ENCODE peak calls at places on chromosomes 5 and 9, in six cellular contexts. One of them, this sample, is unnamed.

GRCh38 chr9:134367796-134368490 is 41.7 kb downstream of the RXRA start:
- DNase-seq in mesendoderm: no peak
- DNase-seq in AG10803: no peak
- DNase-seq in OCI-LY7: no peak
- DNase-seq in right cardiac atrium: no peak
- DNase-seq in CD8-positive, alpha-beta T cell: no peak
- DNase-seq in this sample: no peak

GRCh38 chr5:36346891-36347290 is 45.2 kb upstream of the RANBP3L start:
- DNase-seq in right cardiac atrium: no peak
- DNase-seq in OCI-LY7: no peak
- DNase-seq in CD8-positive, alpha-beta T cell: no peak
- DNase-seq in AG10803: no peak
- DNase-seq in mesendoderm: no peak
- DNase-seq in this sample: no peak

GRCh38 chr9:81777514-81777913 is 88.2 kb upstream of the TLE1 start:
- DNase-seq in AG10803: no peak
- DNase-seq in right cardiac atrium: no peak
- DNase-seq in OCI-LY7: no peak
- DNase-seq in CD8-positive, alpha-beta T cell: no peak
- DNase-seq in mesendoderm: no peak
- DNase-seq in this sample: no peak

GRCh38 chr9:41229408-41230401 is 40.6 kb upstream of the ZNG1F start:
- DNase-seq in CD8-positive, alpha-beta T cell: peak
- DNase-seq in AG10803: peak
- DNase-seq in mesendoderm: peak
- DNase-seq in OCI-LY7: peak
- DNase-seq in right cardiac atrium: peak
- DNase-seq in this sample: no peak

GRCh38 chr9:125942111-125942510 is 194.9 kb downstream of the PBX3 start:
- DNase-seq in AG10803: no peak
- DNase-seq in CD8-positive, alpha-beta T cell: no peak
- DNase-seq in right cardiac atrium: no peak
- DNase-seq in OCI-LY7: no peak
- DNase-seq in mesendoderm: no peak
- DNase-seq in this sample: no peak

GRCh38 chr9:109349431-109349846 is 28.6 kb upstream of the EPB41L4B start:
- DNase-seq in mesendoderm: no peak
- DNase-seq in OCI-LY7: no peak
- DNase-seq in CD8-positive, alpha-beta T cell: no peak
- DNase-seq in right cardiac atrium: no peak
- DNase-seq in AG10803: peak
- DNase-seq in this sample: no peak

GRCh38 chr9:104682642-104683041 is 11.7 kb upstream of the OR13D1 start:
- DNase-seq in mesendoderm: peak
- DNase-seq in CD8-positive, alpha-beta T cell: no peak
- DNase-seq in AG10803: peak
- DNase-seq in right cardiac atrium: no peak
- DNase-seq in OCI-LY7: peak
- DNase-seq in this sample: peak

GRCh38 chr9:122053546-122053945 is 39.6 kb downstream of the TTLL11 start:
- DNase-seq in mesendoderm: no peak
- DNase-seq in OCI-LY7: no peak
- DNase-seq in right cardiac atrium: no peak
- DNase-seq in AG10803: peak
- DNase-seq in CD8-positive, alpha-beta T cell: no peak
- DNase-seq in this sample: no peak

GRCh38 chr5:1293416-1293996 is 1.4 kb downstream of the TERT start:
- DNase-seq in right cardiac atrium: peak
- DNase-seq in CD8-positive, alpha-beta T cell: no peak
- DNase-seq in mesendoderm: no peak
- DNase-seq in OCI-LY7: peak
- DNase-seq in AG10803: no peak
- DNase-seq in this sample: no peak

GRCh38 chr5:168685566-168685965 is 106.4 kb upstream of the PANK3 start:
- DNase-seq in mesendoderm: no peak
- DNase-seq in AG10803: no peak
- DNase-seq in right cardiac atrium: no peak
- DNase-seq in OCI-LY7: no peak
- DNase-seq in CD8-positive, alpha-beta T cell: no peak
- DNase-seq in this sample: no peak

GRCh38 chr5:140996055-140996454 is 29.8 kb downstream of the PCDHAC2 start:
- DNase-seq in mesendoderm: no peak
- DNase-seq in OCI-LY7: no peak
- DNase-seq in AG10803: no peak
- DNase-seq in right cardiac atrium: no peak
- DNase-seq in CD8-positive, alpha-beta T cell: no peak
- DNase-seq in this sample: no peak

GRCh38 chr5:32298056-32298420 is 14.7 kb downstream of the MTMR12 start:
- DNase-seq in AG10803: no peak
- DNase-seq in OCI-LY7: no peak
- DNase-seq in mesendoderm: no peak
- DNase-seq in right cardiac atrium: no peak
- DNase-seq in CD8-positive, alpha-beta T cell: no peak
- DNase-seq in this sample: no peak

GRCh38 chr5:75509956-75510355 is 1.5 kb downstream of the CERT1 start:
- DNase-seq in AG10803: peak
- DNase-seq in CD8-positive, alpha-beta T cell: no peak
- DNase-seq in right cardiac atrium: no peak
- DNase-seq in OCI-LY7: no peak
- DNase-seq in mesendoderm: no peak
- DNase-seq in this sample: no peak

GRCh38 chr5:168529361-168530234 is 493 bp downstream of the FBLL1 start:
- DNase-seq in CD8-positive, alpha-beta T cell: no peak
- DNase-seq in mesendoderm: peak
- DNase-seq in right cardiac atrium: peak
- DNase-seq in OCI-LY7: no peak
- DNase-seq in AG10803: no peak
- DNase-seq in this sample: no peak

GRCh38 chr5:74810915-74811314 is 43.9 kb downstream of the NSA2 start:
- DNase-seq in CD8-positive, alpha-beta T cell: no peak
- DNase-seq in mesendoderm: no peak
- DNase-seq in OCI-LY7: no peak
- DNase-seq in right cardiac atrium: no peak
- DNase-seq in AG10803: no peak
- DNase-seq in this sample: no peak

GRCh38 chr9:108722396-108722795 is 133.4 kb downstream of the ACTL7B start:
- DNase-seq in AG10803: peak
- DNase-seq in right cardiac atrium: no peak
- DNase-seq in OCI-LY7: no peak
- DNase-seq in mesendoderm: no peak
- DNase-seq in CD8-positive, alpha-beta T cell: no peak
- DNase-seq in this sample: no peak

GRCh38 chr9:71384343-71384742 is 262.9 kb upstream of the TRPM3 start:
- DNase-seq in right cardiac atrium: no peak
- DNase-seq in OCI-LY7: no peak
- DNase-seq in AG10803: no peak
- DNase-seq in mesendoderm: no peak
- DNase-seq in CD8-positive, alpha-beta T cell: no peak
- DNase-seq in this sample: no peak

GRCh38 chr9:73141282-73141681 is 10.4 kb upstream of the ANXA1 start:
- DNase-seq in mesendoderm: no peak
- DNase-seq in CD8-positive, alpha-beta T cell: no peak
- DNase-seq in right cardiac atrium: no peak
- DNase-seq in OCI-LY7: no peak
- DNase-seq in AG10803: peak
- DNase-seq in this sample: no peak

GRCh38 chr9:69599232-69599971 is 72.8 kb downstream of the APBA1 start:
- DNase-seq in mesendoderm: peak
- DNase-seq in right cardiac atrium: no peak
- DNase-seq in CD8-positive, alpha-beta T cell: no peak
- DNase-seq in OCI-LY7: no peak
- DNase-seq in AG10803: peak
- DNase-seq in this sample: no peak

GRCh38 chr9:112864982-112865381 is 25.7 kb downstream of the SLC46A2 start:
- DNase-seq in right cardiac atrium: no peak
- DNase-seq in mesendoderm: no peak
- DNase-seq in OCI-LY7: no peak
- DNase-seq in AG10803: no peak
- DNase-seq in CD8-positive, alpha-beta T cell: no peak
- DNase-seq in this sample: no peak

GRCh38 chr9:3931996-3932906 is 367.6 kb downstream of the GLIS3 start:
- DNase-seq in right cardiac atrium: no peak
- DNase-seq in mesendoderm: no peak
- DNase-seq in AG10803: peak
- DNase-seq in OCI-LY7: no peak
- DNase-seq in CD8-positive, alpha-beta T cell: no peak
- DNase-seq in this sample: no peak

GRCh38 chr5:72465068-72465467 is 42.1 kb downstream of the ZNF366 start:
- DNase-seq in right cardiac atrium: no peak
- DNase-seq in OCI-LY7: no peak
- DNase-seq in AG10803: no peak
- DNase-seq in CD8-positive, alpha-beta T cell: no peak
- DNase-seq in mesendoderm: no peak
- DNase-seq in this sample: no peak

GRCh38 chr5:24642022-24642421 is 2.8 kb downstream of the CDH10 start:
- DNase-seq in CD8-positive, alpha-beta T cell: no peak
- DNase-seq in OCI-LY7: peak
- DNase-seq in AG10803: peak
- DNase-seq in right cardiac atrium: no peak
- DNase-seq in mesendoderm: peak
- DNase-seq in this sample: peak

GRCh38 chr5:1687301-1687970 is 112.2 kb downstream of the MRPL36 start:
- DNase-seq in mesendoderm: no peak
- DNase-seq in CD8-positive, alpha-beta T cell: no peak
- DNase-seq in right cardiac atrium: no peak
- DNase-seq in AG10803: no peak
- DNase-seq in OCI-LY7: no peak
- DNase-seq in this sample: no peak

DNA sequence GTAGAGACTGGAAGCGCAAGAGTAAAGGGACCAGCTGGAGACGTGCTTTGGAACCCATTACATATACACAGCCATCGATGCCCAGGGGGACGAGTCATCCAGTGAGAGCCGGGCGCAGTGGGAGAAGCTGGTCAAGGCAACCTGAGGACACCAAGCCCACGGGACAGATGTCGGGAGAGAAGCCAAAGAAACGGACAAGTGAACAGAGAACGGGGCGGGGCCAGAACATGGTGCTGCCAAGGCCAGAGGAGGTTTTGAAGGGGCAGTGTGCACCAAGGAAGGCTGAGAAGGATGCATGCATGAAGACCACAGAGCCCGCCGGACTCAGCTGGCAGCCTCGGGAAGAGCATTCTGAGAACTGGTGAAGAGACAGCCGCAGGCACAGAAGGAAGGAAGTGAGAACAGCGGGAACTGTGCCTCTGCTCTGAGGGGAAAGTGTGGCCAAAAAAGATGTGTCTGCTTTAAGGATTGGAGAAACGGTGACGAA is 20.3 kb downstream of the CAMSAP1 start:
- DNase-seq in mesendoderm: no peak
- DNase-seq in CD8-positive, alpha-beta T cell: no peak
- DNase-seq in OCI-LY7: no peak
- DNase-seq in AG10803: peak
- DNase-seq in right cardiac atrium: peak
- DNase-seq in this sample: no peak
- H3K4me3 ChIP-seq in mesendoderm: no peak
- H3K4me3 ChIP-seq in CD8-positive, alpha-beta T cell: peak
- H3K4me3 ChIP-seq in OCI-LY7: peak
- H3K4me3 ChIP-seq in AG10803: no peak
- H3K4me3 ChIP-seq in right cardiac atrium: no peak
- H3K4me3 ChIP-seq in this sample: peak

DNA sequence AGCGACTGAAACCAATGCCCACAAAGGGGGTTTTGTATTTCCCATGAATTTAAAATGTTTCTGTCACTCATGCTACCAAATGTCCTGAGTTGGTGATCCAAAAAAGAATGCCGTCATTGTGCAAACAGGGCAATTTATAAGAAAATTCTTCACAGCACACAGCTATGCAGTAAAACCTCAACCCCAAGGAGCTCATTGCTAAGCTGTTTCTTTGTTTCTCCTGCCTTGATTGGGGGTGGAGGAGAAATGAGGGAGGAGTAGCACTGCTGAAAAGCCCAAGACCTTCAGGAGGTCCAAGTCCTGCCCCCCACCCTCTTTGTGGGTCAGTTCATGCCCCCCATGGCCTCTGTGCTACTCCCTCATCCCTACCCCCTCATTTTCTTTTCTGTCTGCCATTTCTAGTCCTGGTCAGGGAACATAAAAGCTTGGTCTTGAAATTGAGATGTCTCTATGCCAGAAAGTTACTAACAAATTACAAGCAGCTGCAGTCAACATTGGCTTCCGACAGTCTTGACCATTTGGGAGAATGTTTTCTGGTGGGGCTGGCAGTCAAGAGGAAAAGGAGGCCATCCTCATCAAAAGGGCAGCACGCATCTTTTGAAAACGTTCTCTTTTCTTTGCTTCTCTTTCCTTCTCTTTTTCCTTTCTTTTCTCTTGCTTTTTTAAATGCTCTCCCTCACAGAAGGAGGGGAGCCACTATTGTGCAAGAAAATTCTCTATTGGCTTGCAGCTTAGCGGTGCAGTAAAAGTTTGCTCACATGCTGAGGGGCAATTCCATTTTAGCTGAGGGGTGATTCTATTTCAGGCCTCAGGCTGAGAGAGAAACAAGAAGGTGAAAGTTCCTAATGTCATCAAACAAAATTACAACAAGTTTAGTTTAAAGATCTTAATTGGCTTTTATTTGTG is 133.4 kb downstream of the GCNT1 start:
- DNase-seq in mesendoderm: peak
- DNase-seq in AG10803: peak
- DNase-seq in right cardiac atrium: no peak
- DNase-seq in CD8-positive, alpha-beta T cell: no peak
- DNase-seq in OCI-LY7: no peak
- DNase-seq in this sample: no peak
- H3K4me3 ChIP-seq in mesendoderm: no peak
- H3K4me3 ChIP-seq in AG10803: no peak
- H3K4me3 ChIP-seq in right cardiac atrium: no peak
- H3K4me3 ChIP-seq in CD8-positive, alpha-beta T cell: no peak
- H3K4me3 ChIP-seq in OCI-LY7: no peak
- H3K4me3 ChIP-seq in this sample: no peak

GRCh38 chr9:34589371-34589655 is 211 bp downstream of the CNTFR start:
- DNase-seq in CD8-positive, alpha-beta T cell: no peak
- DNase-seq in right cardiac atrium: peak
- DNase-seq in mesendoderm: no peak
- DNase-seq in AG10803: no peak
- DNase-seq in OCI-LY7: no peak
- DNase-seq in this sample: no peak

GRCh38 chr9:34589656-34590375 is at the start of gene CNTFR:
- DNase-seq in mesendoderm: no peak
- DNase-seq in OCI-LY7: no peak
- DNase-seq in AG10803: no peak
- DNase-seq in CD8-positive, alpha-beta T cell: no peak
- DNase-seq in right cardiac atrium: peak
- DNase-seq in this sample: peak

GRCh38 chr9:34591091-34591910 is 1.8 kb upstream of the CNTFR start:
- DNase-seq in mesendoderm: peak
- DNase-seq in OCI-LY7: peak
- DNase-seq in CD8-positive, alpha-beta T cell: peak
- DNase-seq in AG10803: peak
- DNase-seq in right cardiac atrium: peak
- DNase-seq in this sample: peak

GRCh38 chr9:34591911-34592866 is 2.7 kb upstream of the CNTFR start:
- DNase-seq in mesendoderm: no peak
- DNase-seq in AG10803: no peak
- DNase-seq in right cardiac atrium: peak
- DNase-seq in OCI-LY7: no peak
- DNase-seq in CD8-positive, alpha-beta T cell: no peak
- DNase-seq in this sample: no peak

GRCh38 chr9:34590376-34591090 is 1.0 kb upstream of the CNTFR start:
- DNase-seq in CD8-positive, alpha-beta T cell: no peak
- DNase-seq in AG10803: no peak
- DNase-seq in mesendoderm: no peak
- DNase-seq in right cardiac atrium: peak
- DNase-seq in OCI-LY7: no peak
- DNase-seq in this sample: no peak
- H3K4me3 ChIP-seq in CD8-positive, alpha-beta T cell: peak
- H3K4me3 ChIP-seq in AG10803: no peak
- H3K4me3 ChIP-seq in mesendoderm: no peak
- H3K4me3 ChIP-seq in right cardiac atrium: peak
- H3K4me3 ChIP-seq in OCI-LY7: no peak
- H3K4me3 ChIP-seq in this sample: peak

GRCh38 chr9:128636024-128636390 is 20.6 kb downstream of the DYNC2I2 start:
- DNase-seq in mesendoderm: peak
- DNase-seq in AG10803: no peak
- DNase-seq in OCI-LY7: no peak
- DNase-seq in CD8-positive, alpha-beta T cell: no peak
- DNase-seq in right cardiac atrium: peak
- DNase-seq in this sample: no peak
- H3K4me3 ChIP-seq in mesendoderm: no peak
- H3K4me3 ChIP-seq in AG10803: no peak
- H3K4me3 ChIP-seq in OCI-LY7: no peak
- H3K4me3 ChIP-seq in CD8-positive, alpha-beta T cell: no peak
- H3K4me3 ChIP-seq in right cardiac atrium: no peak
- H3K4me3 ChIP-seq in this sample: no peak